ENCODE peak calls at places on chromosome 11, in ten cellular contexts. W is AG04449, M is brain microvascular endothelial cell, I is stomach, P is astrocyte of the spinal cord, T is IMR-90, U is MCF 10A, V is BJ, F is pancreas, A is epithelial cell of esophagus. K is an unnamed sample.

GRCh38 chr11:72984448-72985077 is 157.6 kb downstream of the FCHSD2 start:
- DNase-seq in W (no peak), A (no peak), P (no peak), T (no peak), M (no peak), F (no peak), V (no peak), I (no peak), U (no peak), K (no peak)

GRCh38 chr11:68441466-68442230 is 18.9 kb upstream of the PPP6R3 start:
- DNase-seq in I (no peak), T (peak; percentile 45), M (peak; percentile 36), F (no peak), V (no peak), P (peak; percentile 76), U (no peak), W (peak; percentile 16), A (no peak), K (no peak)

GRCh38 chr11:5123802-5124521 is 14.2 kb downstream of the OR52A5 start:
- DNase-seq in A (peak; percentile 76), T (peak; percentile 76), M (peak; percentile 81), W (peak; percentile 28), U (peak; percentile 74), I (peak; percentile 58), V (peak; percentile 9), F (peak; percentile 68), P (peak; percentile 76), K (peak; percentile 74)

GRCh38 chr11:71999813-72000590 is 1.3 kb downstream of the IL18BP start:
- DNase-seq in M (no peak), U (no peak), W (no peak), T (no peak), P (no peak), V (no peak), F (no peak), A (no peak), I (no peak), K (no peak)

GRCh38 chr11:7967826-7968225 is 2.6 kb upstream of the NLRP10 start:
- DNase-seq in A (peak; percentile 41), T (peak; percentile 74), U (no peak), M (no peak), P (no peak), F (no peak), W (peak; percentile 46), V (no peak), I (no peak), K (peak; percentile 28)

GRCh38 chr11:72584293-72584921 is 89.8 kb downstream of the PDE2A start:
- DNase-seq in V (no peak), I (peak; percentile 48), W (no peak), T (peak; percentile 18), A (peak; percentile 51), U (no peak), P (no peak), M (no peak), F (no peak), K (no peak)

GRCh38 chr11:118908931-118909618 is 16.7 kb downstream of the BCL9L start:
- DNase-seq in I (peak; percentile 72), A (peak; percentile 33), T (peak; percentile 92), W (no peak), U (peak; percentile 48), P (peak; percentile 95), M (peak; percentile 72), V (peak; percentile 76), F (peak; percentile 60), K (peak; percentile 81)

GRCh38 chr11:69284081-69284511 is 9.9 kb upstream of the MYEOV start:
- DNase-seq in P (no peak), V (no peak), F (no peak), A (no peak), I (no peak), T (no peak), M (no peak), W (no peak), U (no peak), K (no peak)

GRCh38 chr11:60334005-60334620 is 7.1 kb downstream of the MS4A6E start:
- DNase-seq in U (peak; percentile 76), I (peak; percentile 71), P (peak; percentile 14), T (peak; percentile 13), W (no peak), V (no peak), A (peak; percentile 66), M (peak; percentile 78), F (peak; percentile 73), K (peak; percentile 33)

GRCh38 chr11:65279713-65280459 is 18.1 kb downstream of the POLA2 start:
- DNase-seq in W (peak; percentile 91), T (peak; percentile 99), M (peak; percentile 99), V (peak; percentile 56), U (peak; percentile 90), F (peak; percentile 34), A (peak; percentile 96), P (peak; percentile 97), I (peak; percentile 38), K (peak; percentile 87)

GRCh38 chr11:30992513-30992849 is 377.1 kb downstream of the DCDC1 start:
- DNase-seq in T (no peak), U (no peak), F (no peak), A (no peak), I (no peak), M (no peak), P (no peak), V (no peak), W (no peak), K (no peak)

GRCh38 chr11:34514597-34514996 is 1.0 kb upstream of the ELF5 start:
- DNase-seq in U (no peak), V (no peak), W (no peak), P (no peak), M (no peak), A (no peak), T (no peak), I (no peak), F (no peak), K (no peak)
- TF ChIP-seq CTCF in U (no peak), V (no peak), W (no peak), P (no peak), M (peak; percentile 34), A (no peak), T (no peak), I (no peak), F (no peak), K (peak; percentile 22)

GRCh38 chr11:102112654-102112926 is 2.3 kb downstream of the YAP1 start:
- DNase-seq in M (no peak), A (no peak), P (no peak), T (no peak), I (no peak), F (no peak), W (no peak), U (peak; percentile 41), V (no peak), K (no peak)

GRCh38 chr11:102111787-102112653 is 1.8 kb downstream of the YAP1 start:
- DNase-seq in V (peak; percentile 51), M (peak; percentile 85), U (peak; percentile 95), A (peak; percentile 95), I (peak; percentile 72), F (peak; percentile 50), T (peak; percentile 94), P (peak; percentile 91), W (peak; percentile 44), K (peak; percentile 92)

GRCh38 chr11:102110761-102111010 is 439 bp downstream of the YAP1 start:
- DNase-seq in W (no peak), U (no peak), M (no peak), P (no peak), V (no peak), I (no peak), A (no peak), T (no peak), F (peak; percentile 42), K (no peak)

GRCh38 chr11:102109896-102110760 is at the start of gene YAP1:
- DNase-seq in T (peak; percentile 91), U (peak; percentile 92), V (peak; percentile 46), M (peak; percentile 87), F (peak; percentile 86), A (peak; percentile 95), W (no peak), P (peak; percentile 97), I (peak; percentile 88), K (peak; percentile 92)

GRCh38 chr11:102111011-102111786 is 952 bp downstream of the YAP1 start:
- DNase-seq in W (no peak), F (peak; percentile 69), P (peak; percentile 88), V (no peak), I (peak; percentile 79), M (peak; percentile 80), U (peak; percentile 90), T (peak; percentile 81), A (peak; percentile 80), K (peak; percentile 48)
- TF ChIP-seq CTCF in W (peak; percentile 45), F (no peak), P (no peak), V (peak; percentile 41), I (no peak), M (peak; percentile 43), U (no peak), T (peak; percentile 10), A (no peak), K (peak; percentile 51)

GRCh38 chr11:62892077-62892922 is 11.6 kb downstream of the SLC3A2 start:
- DNase-seq in V (no peak), I (no peak), W (no peak), P (no peak), F (no peak), M (no peak), U (no peak), T (no peak), A (no peak), K (no peak)

GRCh38 chr11:62888406-62888805 is 7.7 kb downstream of the SLC3A2 start:
- DNase-seq in M (no peak), F (no peak), T (no peak), W (no peak), I (no peak), A (no peak), V (no peak), P (no peak), U (no peak), K (no peak)

GRCh38 chr11:62889484-62890437 is 9.1 kb downstream of the SLC3A2 start:
- DNase-seq in W (no peak), A (no peak), T (peak; percentile 23), U (peak; percentile 28), M (no peak), I (no peak), P (peak; percentile 19), V (no peak), F (no peak), K (peak; percentile 19)

GRCh38 chr11:62885137-62885536 is 4.4 kb downstream of the SLC3A2 start:
- DNase-seq in W (no peak), U (no peak), I (no peak), P (no peak), M (no peak), T (no peak), A (no peak), V (no peak), F (no peak), K (no peak)

DNA sequence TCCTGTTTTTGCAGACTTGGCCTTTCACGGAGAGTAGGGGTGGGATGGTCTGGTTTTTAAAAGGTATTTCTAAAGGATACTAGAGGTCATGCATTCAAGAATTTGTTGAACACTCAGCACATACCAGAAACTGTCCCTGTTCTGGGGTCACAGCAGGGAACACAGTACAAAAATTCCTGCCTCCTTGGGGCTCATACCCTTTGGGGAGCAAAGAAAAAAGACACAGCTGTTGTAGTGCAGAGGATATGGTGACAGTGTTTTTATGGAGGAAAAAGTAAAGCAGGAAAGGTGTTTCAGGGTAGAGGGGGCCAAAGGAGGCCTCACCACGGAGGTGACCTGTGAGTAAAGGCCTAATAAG is 8.4 kb downstream of the SLC3A2 start:
- DNase-seq in A (no peak), I (no peak), W (no peak), V (no peak), T (no peak), F (no peak), P (no peak), M (no peak), U (no peak), K (no peak)
- TF ChIP-seq CTCF in A (no peak), I (no peak), W (no peak), V (no peak), T (no peak), F (no peak), P (no peak), M (no peak), U (no peak), K (no peak)

GRCh38 chr11:134275534-134276395 is at the start of gene GLB1L3:
- DNase-seq in T (no peak), A (peak; percentile 76), U (no peak), F (no peak), V (no peak), W (no peak), I (no peak), M (no peak), P (no peak), K (no peak)
- TF ChIP-seq CTCF in T (peak; percentile 27), A (peak; percentile 52), U (no peak), F (no peak), V (peak; percentile 46), W (peak; percentile 41), I (no peak), M (peak; percentile 58), P (peak; percentile 41), K (peak; percentile 52)